ENCODE peak calls at places on chromosomes 4 and X, in eight cellular contexts. Z, E, L, J, K, O, U and X are unnamed samples.
A peak's percentile ranks its signal among the peaks of the same experiment; 100 is the strongest.

GRCh38 chrX:68415289-68415688 is 18.0 kb downstream of the OPHN1 start:
- DNase-seq in Z (no peak), E (no peak), L (peak; percentile 36), J (no peak), K (no peak), O (no peak), U (no peak), X (no peak)

GRCh38 chrX:132467029-132467428 is 21.8 kb downstream of the MBNL3 start:
- DNase-seq in Z (no peak), E (no peak), L (no peak), J (no peak), K (no peak), O (no peak), U (no peak), X (no peak)

GRCh38 chrX:10582945-10583344 is 37.4 kb downstream of the MID1 start:
- DNase-seq in Z (no peak), E (no peak), L (no peak), J (no peak), K (no peak), O (no peak), U (no peak), X (no peak)

GRCh38 chr4:140133576-140133975 is 20.4 kb downstream of the MAML3 start:
- DNase-seq in Z (no peak), E (no peak), L (no peak), J (no peak), K (no peak), O (no peak), U (no peak), X (no peak)

GRCh38 chr4:38275331-38275821 is 315.2 kb downstream of the PTTG2 start:
- DNase-seq in Z (no peak), E (no peak), L (no peak), J (peak; percentile 64), K (no peak), O (no peak), U (peak; percentile 60), X (peak; percentile 69)

GRCh38 chr4:127965803-127966175 is 583 bp downstream of the ABHD18 start:
- DNase-seq in Z (no peak), E (peak; percentile 63), L (peak; percentile 40), J (peak; percentile 89), K (peak; percentile 74), O (no peak), U (peak; percentile 28), X (no peak)

GRCh38 chr4:113404846-113405245 is 355.4 kb downstream of the ANK2 start:
- DNase-seq in Z (no peak), E (no peak), L (no peak), J (no peak), K (no peak), O (no peak), U (no peak), X (no peak)

GRCh38 chrX:136204571-136204970 is 46.6 kb downstream of the MAP7D3 start:
- DNase-seq in Z (peak; percentile 76), E (no peak), L (no peak), J (no peak), K (no peak), O (peak; percentile 55), U (no peak), X (no peak)

GRCh38 chr4:165967486-165967885 is 94.4 kb downstream of the TLL1 start:
- DNase-seq in Z (no peak), E (no peak), L (no peak), J (no peak), K (no peak), O (no peak), U (peak; percentile 86), X (peak; percentile 74)

GRCh38 chr4:142285222-142285583 is 560.9 kb downstream of the INPP4B start:
- DNase-seq in Z (no peak), E (no peak), L (no peak), J (no peak), K (no peak), O (no peak), U (no peak), X (no peak)

GRCh38 chr4:142282870-142283431 is 563.1 kb downstream of the INPP4B start:
- DNase-seq in Z (no peak), E (no peak), L (no peak), J (peak; percentile 58), K (peak; percentile 50), O (no peak), U (no peak), X (no peak)

GRCh38 chr4:142281999-142282398 is 564.1 kb downstream of the INPP4B start:
- DNase-seq in Z (no peak), E (no peak), L (no peak), J (no peak), K (no peak), O (no peak), U (peak; percentile 7), X (no peak)

GRCh38 chr4:142278663-142279062 is 567.4 kb downstream of the INPP4B start:
- DNase-seq in Z (no peak), E (no peak), L (no peak), J (no peak), K (no peak), O (no peak), U (no peak), X (peak; percentile 36)

GRCh38 chr4:142284402-142285221 is 561.5 kb downstream of the INPP4B start:
- DNase-seq in Z (no peak), E (no peak), L (no peak), J (no peak), K (no peak), O (no peak), U (no peak), X (no peak)
- H3K27ac ChIP-seq in Z (no peak overlapping the region), E (no peak overlapping the region), L (no peak overlapping the region), J (no peak overlapping the region), K (no peak overlapping the region), O (no peak overlapping the region), U (no peak overlapping the region), X (peak overlapping the region; percentile 34)

DNA sequence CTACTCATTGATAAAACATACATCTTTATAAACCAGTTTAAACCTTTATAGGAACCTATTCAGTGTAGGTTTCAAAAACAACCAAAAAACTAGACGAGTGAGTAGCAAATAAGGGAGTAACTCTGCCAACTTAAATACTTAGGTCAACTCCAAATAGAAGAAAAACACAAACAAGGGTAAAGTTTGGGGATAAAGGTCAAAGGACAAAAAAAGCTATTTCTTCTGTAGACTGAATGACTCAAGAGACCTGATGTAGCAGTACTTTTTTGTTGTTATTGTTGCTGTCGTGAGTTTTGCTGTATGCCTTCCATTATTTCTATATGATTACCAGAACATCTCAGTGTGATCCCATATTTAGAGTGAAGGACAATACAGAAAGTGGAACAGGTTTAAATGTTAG is 199.3 kb downstream of the SPOCK3 start:
- DNase-seq in Z (no peak), E (no peak), L (no peak), J (no peak), K (no peak), O (no peak), U (no peak), X (no peak)
- H3K27ac ChIP-seq in Z (no peak overlapping the region), E (no peak overlapping the region), L (no peak overlapping the region), J (no peak overlapping the region), K (no peak overlapping the region), O (no peak overlapping the region), U (no peak overlapping the region), X (no peak overlapping the region)

GRCh38 chrX:103630171-103630511 is 1.4 kb downstream of the TCEAL1 start:
- DNase-seq in Z (no peak), E (no peak), L (no peak), J (no peak), K (no peak), O (no peak), U (no peak), X (no peak)
- H3K27ac ChIP-seq in Z (peak overlapping the region; percentile 94), E (peak overlapping the region; percentile 85), L (peak overlapping the region; percentile 96), J (no peak overlapping the region), K (no peak overlapping the region), O (no peak overlapping the region), U (peak overlapping the region; percentile 92), X (peak overlapping the region; percentile 70)

DNA sequence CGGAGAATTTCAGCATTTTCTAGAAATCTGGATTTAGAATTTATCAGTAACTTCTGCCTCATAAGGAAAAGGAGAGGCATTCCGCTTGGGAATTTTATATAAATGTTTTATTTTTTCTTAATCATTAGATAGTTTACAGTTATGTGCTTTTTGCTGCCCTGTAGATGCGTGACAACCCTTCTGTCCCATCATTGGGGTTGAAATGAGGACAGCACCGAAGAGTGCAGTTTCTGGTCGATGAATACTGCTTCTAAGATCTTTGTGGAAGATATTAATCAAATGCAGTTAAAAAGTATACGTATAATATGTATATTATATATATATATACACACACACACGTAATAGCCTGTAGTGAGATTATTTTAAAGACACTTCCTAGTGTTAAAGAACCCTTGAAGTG is 1.5 kb downstream of the RBPJ start:
- DNase-seq in Z (no peak), E (no peak), L (no peak), J (no peak), K (no peak), O (no peak), U (no peak), X (no peak)
- H3K27ac ChIP-seq in Z (no peak overlapping the region), E (no peak overlapping the region), L (no peak overlapping the region), J (peak overlapping the region; percentile 99), K (no peak overlapping the region), O (no peak overlapping the region), U (no peak overlapping the region), X (no peak overlapping the region)

DNA sequence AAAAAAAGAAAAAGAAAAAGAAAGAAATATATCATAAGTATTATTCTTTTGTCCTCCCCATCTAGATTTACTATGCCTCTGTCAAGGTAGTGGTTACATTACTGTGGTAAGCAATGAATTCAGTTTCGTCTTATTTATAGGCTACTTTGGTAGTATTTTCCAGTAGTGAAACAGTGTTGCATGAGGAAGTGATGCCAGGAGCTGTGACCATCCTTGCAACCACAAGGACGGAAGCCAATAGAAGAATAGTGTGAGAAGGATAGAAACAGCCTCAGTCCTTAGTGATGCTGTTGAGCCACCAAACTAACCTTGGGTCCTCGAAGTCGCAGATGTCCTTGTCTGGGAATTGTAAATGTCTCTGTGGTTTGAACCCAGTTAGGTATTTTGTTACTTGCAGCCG is 328.5 kb downstream of the PPP3CA start:
- DNase-seq in Z (no peak), E (peak; percentile 54), L (no peak), J (no peak), K (no peak), O (no peak), U (no peak), X (no peak)
- H3K27ac ChIP-seq in Z (no peak overlapping the region), E (peak overlapping the region; percentile 62), L (no peak overlapping the region), J (no peak overlapping the region), K (no peak overlapping the region), O (no peak overlapping the region), U (no peak overlapping the region), X (no peak overlapping the region)

GRCh38 chrX:18146009-18146408 is 74.7 kb downstream of the BEND2 start:
- DNase-seq in Z (no peak), E (no peak), L (no peak), J (no peak), K (no peak), O (no peak), U (no peak), X (no peak)

GRCh38 chrX:18151661-18152060 is 69.0 kb downstream of the BEND2 start:
- DNase-seq in Z (no peak), E (no peak), L (no peak), J (no peak), K (no peak), O (no peak), U (no peak), X (no peak)

GRCh38 chrX:18149454-18149853 is 71.2 kb downstream of the BEND2 start:
- DNase-seq in Z (no peak), E (no peak), L (no peak), J (no peak), K (no peak), O (no peak), U (no peak), X (no peak)

GRCh38 chrX:18146954-18147353 is 73.7 kb downstream of the BEND2 start:
- DNase-seq in Z (no peak), E (no peak), L (no peak), J (peak; percentile 76), K (peak; percentile 47), O (no peak), U (peak; percentile 6), X (no peak)

GRCh38 chrX:18151157-18151556 is 69.5 kb downstream of the BEND2 start:
- DNase-seq in Z (no peak), E (no peak), L (no peak), J (no peak), K (no peak), O (no peak), U (no peak), X (no peak)
- H3K27ac ChIP-seq in Z (no peak overlapping the region), E (no peak overlapping the region), L (no peak overlapping the region), J (no peak overlapping the region), K (no peak overlapping the region), O (no peak overlapping the region), U (no peak overlapping the region), X (no peak overlapping the region)